ENCODE peak calls at places on chromosomes 7 and 10, in seven cellular contexts. One of them, this sample, is unnamed.

GRCh38 chr10:5609952-5610616 is 56.3 kb downstream of the ASB13 start:
- DNase-seq in aorta: no peak
- DNase-seq in neural progenitor cell: no peak
- DNase-seq in RWPE1: peak
- DNase-seq in coronary artery: no peak
- DNase-seq in prostate gland: peak
- DNase-seq in H9: no peak
- DNase-seq in this sample: no peak

GRCh38 chr10:92822060-92822634 is 26.2 kb upstream of the EXOC6 start:
- DNase-seq in aorta: no peak
- DNase-seq in neural progenitor cell: no peak
- DNase-seq in RWPE1: peak
- DNase-seq in coronary artery: no peak
- DNase-seq in prostate gland: no peak
- DNase-seq in H9: no peak
- DNase-seq in this sample: no peak

GRCh38 chr10:60170250-60170649 is 219.4 kb downstream of the ANK3 start:
- DNase-seq in aorta: no peak
- DNase-seq in neural progenitor cell: no peak
- DNase-seq in RWPE1: peak
- DNase-seq in coronary artery: no peak
- DNase-seq in prostate gland: no peak
- DNase-seq in H9: no peak
- DNase-seq in this sample: no peak

GRCh38 chr10:5234106-5234877 is 37.7 kb downstream of the AKR1C4 start:
- DNase-seq in aorta: no peak
- DNase-seq in neural progenitor cell: no peak
- DNase-seq in RWPE1: peak
- DNase-seq in coronary artery: no peak
- DNase-seq in prostate gland: no peak
- DNase-seq in H9: no peak
- DNase-seq in this sample: no peak

GRCh38 chr10:6124666-6125065 is 35.8 kb downstream of the RBM17 start:
- DNase-seq in aorta: no peak
- DNase-seq in neural progenitor cell: no peak
- DNase-seq in RWPE1: no peak
- DNase-seq in coronary artery: no peak
- DNase-seq in prostate gland: no peak
- DNase-seq in H9: no peak
- DNase-seq in this sample: no peak

GRCh38 chr7:117019287-117019686 is 66.0 kb downstream of the ST7 start:
- DNase-seq in aorta: no peak
- DNase-seq in neural progenitor cell: no peak
- DNase-seq in RWPE1: peak
- DNase-seq in coronary artery: no peak
- DNase-seq in prostate gland: no peak
- DNase-seq in H9: no peak
- DNase-seq in this sample: no peak

GRCh38 chr7:27168265-27168947 is 3.1 kb upstream of the HOXA9 start:
- DNase-seq in aorta: peak
- DNase-seq in neural progenitor cell: peak
- DNase-seq in RWPE1: no peak
- DNase-seq in coronary artery: no peak
- DNase-seq in prostate gland: peak
- DNase-seq in H9: no peak
- DNase-seq in this sample: no peak

GRCh38 chr10:112649492-112650152 is 202.6 kb downstream of the VTI1A start:
- DNase-seq in aorta: no peak
- DNase-seq in neural progenitor cell: no peak
- DNase-seq in RWPE1: no peak
- DNase-seq in coronary artery: no peak
- DNase-seq in prostate gland: no peak
- DNase-seq in H9: no peak
- DNase-seq in this sample: no peak

GRCh38 chr10:86837663-86838062 is 81.2 kb downstream of the BMPR1A start:
- DNase-seq in aorta: no peak
- DNase-seq in neural progenitor cell: peak
- DNase-seq in RWPE1: no peak
- DNase-seq in coronary artery: no peak
- DNase-seq in prostate gland: no peak
- DNase-seq in H9: no peak
- DNase-seq in this sample: no peak

GRCh38 chr10:44895280-44895679 is 15.9 kb upstream of the TMEM72 start:
- DNase-seq in aorta: no peak
- DNase-seq in neural progenitor cell: no peak
- DNase-seq in RWPE1: no peak
- DNase-seq in coronary artery: no peak
- DNase-seq in prostate gland: no peak
- DNase-seq in H9: no peak
- DNase-seq in this sample: no peak

GRCh38 chr10:101617102-101617823 is 29.1 kb downstream of the DPCD start:
- DNase-seq in aorta: no peak
- DNase-seq in neural progenitor cell: no peak
- DNase-seq in RWPE1: no peak
- DNase-seq in coronary artery: peak
- DNase-seq in prostate gland: no peak
- DNase-seq in H9: no peak
- DNase-seq in this sample: no peak

DNA sequence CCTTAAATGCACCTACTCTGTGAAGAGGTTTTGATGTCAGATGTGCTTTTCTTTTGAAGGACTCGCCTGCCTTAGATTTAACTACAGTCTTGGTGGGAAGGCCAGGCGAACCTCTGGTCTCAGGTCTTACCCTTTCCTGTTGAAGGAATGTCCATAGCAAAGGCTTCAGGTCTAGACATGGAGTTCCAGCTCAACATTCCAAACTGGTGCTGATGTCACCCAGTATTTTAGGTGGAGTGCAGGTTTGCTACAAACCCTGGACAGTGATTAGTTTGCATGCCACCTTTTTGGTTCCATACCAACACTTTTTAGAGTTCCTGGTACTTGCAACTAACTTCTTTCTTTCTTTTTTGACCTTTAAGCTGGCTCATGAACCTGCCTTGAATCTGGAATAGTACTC is 258.7 kb downstream of the GFRA1 start:
- DNase-seq in aorta: no peak
- DNase-seq in neural progenitor cell: no peak
- DNase-seq in RWPE1: no peak
- DNase-seq in coronary artery: no peak
- DNase-seq in prostate gland: no peak
- DNase-seq in H9: no peak
- DNase-seq in this sample: no peak
- H3K27ac ChIP-seq in aorta: no peak
- H3K27ac ChIP-seq in neural progenitor cell: no peak
- H3K27ac ChIP-seq in RWPE1: no peak
- H3K27ac ChIP-seq in coronary artery: no peak
- H3K27ac ChIP-seq in prostate gland: no peak
- H3K27ac ChIP-seq in H9: no peak
- H3K27ac ChIP-seq in this sample: no peak

DNA sequence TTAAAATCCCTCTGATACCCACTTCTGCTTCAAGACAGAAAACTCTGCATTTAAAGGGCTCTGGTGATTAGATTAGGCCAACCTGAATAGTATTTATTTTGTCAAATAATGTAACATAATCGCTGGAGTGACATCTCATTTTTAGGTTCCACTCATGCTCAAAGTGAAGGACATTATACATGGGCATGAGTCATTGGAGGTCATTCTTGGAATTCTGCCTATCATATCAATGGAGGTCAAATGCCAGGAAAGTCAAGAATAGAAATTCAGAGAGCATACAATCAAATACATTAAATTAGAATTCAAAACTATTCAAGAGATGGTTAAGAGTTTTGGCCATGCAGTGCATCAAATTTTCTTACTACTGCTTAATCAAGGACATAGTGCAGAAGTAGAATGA is 50.8 kb upstream of the PRSS1 start:
- DNase-seq in aorta: no peak
- DNase-seq in neural progenitor cell: no peak
- DNase-seq in RWPE1: no peak
- DNase-seq in coronary artery: no peak
- DNase-seq in prostate gland: no peak
- DNase-seq in H9: no peak
- DNase-seq in this sample: no peak
- H3K27ac ChIP-seq in aorta: no peak
- H3K27ac ChIP-seq in neural progenitor cell: no peak
- H3K27ac ChIP-seq in RWPE1: no peak
- H3K27ac ChIP-seq in coronary artery: no peak
- H3K27ac ChIP-seq in prostate gland: no peak
- H3K27ac ChIP-seq in H9: no peak
- H3K27ac ChIP-seq in this sample: no peak

DNA sequence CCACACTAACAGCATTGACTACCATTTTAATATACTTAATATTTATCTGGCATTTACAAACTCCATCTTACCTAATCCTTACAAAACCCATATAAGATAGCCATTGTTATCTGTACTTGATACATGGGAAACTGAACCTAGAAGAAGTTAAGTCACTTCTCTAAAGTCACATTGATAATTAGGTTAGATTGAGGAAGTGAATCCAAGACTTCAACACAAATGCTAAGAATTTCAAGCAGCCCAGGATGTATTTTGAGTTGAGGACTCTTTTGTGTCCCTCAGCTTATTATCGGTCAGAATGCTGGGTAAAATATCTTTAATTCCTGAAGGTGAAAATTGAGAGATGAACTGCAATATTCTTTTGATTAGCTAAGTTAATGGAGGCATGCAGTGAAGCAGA is 465.5 kb downstream of the PHTF2 start:
- DNase-seq in aorta: no peak
- DNase-seq in neural progenitor cell: no peak
- DNase-seq in RWPE1: no peak
- DNase-seq in coronary artery: no peak
- DNase-seq in prostate gland: no peak
- DNase-seq in H9: no peak
- DNase-seq in this sample: no peak
- H3K27ac ChIP-seq in aorta: no peak
- H3K27ac ChIP-seq in neural progenitor cell: no peak
- H3K27ac ChIP-seq in RWPE1: no peak
- H3K27ac ChIP-seq in coronary artery: no peak
- H3K27ac ChIP-seq in prostate gland: no peak
- H3K27ac ChIP-seq in H9: no peak
- H3K27ac ChIP-seq in this sample: no peak

DNA sequence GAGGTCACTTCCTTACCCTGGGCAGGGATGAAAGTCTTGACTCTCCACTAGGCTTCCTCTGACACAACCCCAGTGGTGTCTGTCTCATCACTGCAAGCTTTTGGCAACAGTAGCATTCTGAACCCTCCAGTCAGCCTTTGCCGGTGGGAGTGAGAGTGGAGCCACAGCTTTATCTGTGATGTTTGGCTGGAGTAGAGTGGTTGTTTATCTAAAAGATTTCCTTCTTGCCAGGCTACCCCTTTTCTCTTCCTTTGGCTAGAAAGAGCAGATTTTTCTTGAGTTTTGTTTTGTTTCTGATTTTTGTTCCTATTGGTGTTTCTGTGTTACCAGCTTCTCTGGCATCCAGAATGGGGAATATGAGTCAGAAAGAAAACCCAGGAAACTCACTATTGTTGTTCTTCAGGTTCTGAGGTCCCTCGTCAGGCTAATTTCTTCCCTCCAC is 98.9 kb upstream of the KIF5B start:
- DNase-seq in aorta: no peak
- DNase-seq in neural progenitor cell: no peak
- DNase-seq in RWPE1: no peak
- DNase-seq in coronary artery: no peak
- DNase-seq in prostate gland: no peak
- DNase-seq in H9: no peak
- DNase-seq in this sample: no peak
- H3K27ac ChIP-seq in aorta: peak
- H3K27ac ChIP-seq in neural progenitor cell: no peak
- H3K27ac ChIP-seq in RWPE1: no peak
- H3K27ac ChIP-seq in coronary artery: peak
- H3K27ac ChIP-seq in prostate gland: no peak
- H3K27ac ChIP-seq in H9: no peak
- H3K27ac ChIP-seq in this sample: no peak

GRCh38 chr10:79417266-79417665 is 28.2 kb downstream of the ZCCHC24 start:
- DNase-seq in aorta: no peak
- DNase-seq in neural progenitor cell: no peak
- DNase-seq in RWPE1: no peak
- DNase-seq in coronary artery: no peak
- DNase-seq in prostate gland: no peak
- DNase-seq in H9: no peak
- DNase-seq in this sample: no peak
- H3K27ac ChIP-seq in aorta: no peak
- H3K27ac ChIP-seq in neural progenitor cell: no peak
- H3K27ac ChIP-seq in RWPE1: no peak
- H3K27ac ChIP-seq in coronary artery: peak
- H3K27ac ChIP-seq in prostate gland: no peak
- H3K27ac ChIP-seq in H9: no peak
- H3K27ac ChIP-seq in this sample: no peak

DNA sequence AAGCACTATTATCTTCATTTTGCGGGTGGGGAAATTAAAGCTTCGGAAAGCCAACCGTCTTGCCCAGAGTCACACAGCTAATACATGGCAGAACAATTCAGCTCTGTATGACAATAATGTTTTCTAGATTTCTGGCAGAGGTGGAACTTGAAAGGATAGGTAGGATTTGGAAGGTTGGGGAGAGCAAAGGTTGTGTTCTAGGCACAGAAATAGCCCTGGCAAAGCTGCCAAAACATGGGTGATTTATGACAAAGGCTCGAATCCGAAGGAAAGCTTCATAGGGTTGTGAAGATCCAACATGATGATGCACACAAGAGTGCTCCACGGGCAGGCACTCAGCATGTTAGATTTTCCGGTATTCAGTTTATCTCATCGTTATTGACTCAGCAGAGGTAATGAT is 19.2 kb downstream of the PDCD11 start:
- DNase-seq in aorta: no peak
- DNase-seq in neural progenitor cell: no peak
- DNase-seq in RWPE1: no peak
- DNase-seq in coronary artery: no peak
- DNase-seq in prostate gland: no peak
- DNase-seq in H9: no peak
- DNase-seq in this sample: no peak
- H3K27ac ChIP-seq in aorta: no peak
- H3K27ac ChIP-seq in neural progenitor cell: no peak
- H3K27ac ChIP-seq in RWPE1: no peak
- H3K27ac ChIP-seq in coronary artery: no peak
- H3K27ac ChIP-seq in prostate gland: no peak
- H3K27ac ChIP-seq in H9: no peak
- H3K27ac ChIP-seq in this sample: no peak

DNA sequence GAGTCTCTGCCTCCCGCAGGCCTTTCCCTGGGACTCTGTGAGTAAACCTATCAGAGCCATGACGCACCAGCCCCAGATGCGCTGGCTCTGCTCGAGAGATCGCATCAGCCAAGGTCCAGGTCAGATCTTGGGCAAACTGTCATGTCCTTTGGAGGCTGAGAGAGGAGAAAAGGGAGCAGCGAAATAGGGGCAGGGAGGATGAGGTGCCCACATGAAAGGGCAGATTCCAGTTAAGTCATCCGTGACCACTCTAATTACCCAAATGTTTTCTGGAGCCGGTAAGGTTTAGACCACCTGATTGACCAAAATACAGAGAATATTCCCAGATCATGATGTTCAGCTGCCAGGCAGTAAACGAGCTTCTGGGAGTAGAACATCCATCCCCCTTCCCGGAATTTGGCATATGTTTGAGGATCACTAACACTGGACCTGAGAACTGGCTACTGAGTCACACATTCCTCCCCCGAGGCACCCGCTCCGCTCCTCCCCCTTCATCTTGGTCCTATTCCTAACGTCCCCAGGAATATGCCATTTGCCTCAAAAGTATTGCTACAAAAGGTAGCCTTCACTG is 88.0 kb downstream of the FGFR2 start:
- DNase-seq in aorta: no peak
- DNase-seq in neural progenitor cell: no peak
- DNase-seq in RWPE1: peak
- DNase-seq in coronary artery: no peak
- DNase-seq in prostate gland: no peak
- DNase-seq in H9: no peak
- DNase-seq in this sample: no peak
- H3K27ac ChIP-seq in aorta: no peak
- H3K27ac ChIP-seq in neural progenitor cell: no peak
- H3K27ac ChIP-seq in RWPE1: no peak
- H3K27ac ChIP-seq in coronary artery: no peak
- H3K27ac ChIP-seq in prostate gland: no peak
- H3K27ac ChIP-seq in H9: no peak
- H3K27ac ChIP-seq in this sample: no peak